ENCODE peak calls at places on chromosomes 2 and 18, in seven cellular contexts. J, K, M, C, V, O and E are unnamed samples. For H3K4me1, the result is how much of the 10 kb centered on the place peaks cover.

GRCh38 chr2:182020319-182021055 is 34.8 kb downstream of the PPP1R1C start:
- DNase-seq in V (no peak), M (peak), O (no peak), C (no peak), J (no peak), K (no peak), E (no peak)

GRCh38 chr2:60998628-60999545 is 18.6 kb upstream of the PEX13 start:
- DNase-seq in M (peak), V (no peak), J (no peak), O (peak), K (no peak), C (no peak), E (no peak)

GRCh38 chr2:48589170-48589767 is 28.4 kb upstream of the GTF2A1L start:
- DNase-seq in O (no peak), C (no peak), V (no peak), J (peak), M (peak), K (no peak), E (peak)

GRCh38 chr18:32488078-32488477 is 17.4 kb upstream of the GAREM1 start:
- DNase-seq in K (no peak), M (no peak), J (no peak), V (no peak), C (no peak), O (no peak), E (no peak)

GRCh38 chr2:3651686-3652516 is 6.1 kb upstream of the ALLC start:
- DNase-seq in V (no peak), C (peak), J (no peak), M (peak), O (peak), K (peak), E (no peak)

GRCh38 chr18:55038162-55038561 is 78.9 kb upstream of the CCDC68 start:
- DNase-seq in O (no peak), V (no peak), C (no peak), K (no peak), J (no peak), M (no peak), E (no peak)

GRCh38 chr2:96538487-96539214 is 2.1 kb downstream of the ARID5A start:
- DNase-seq in K (peak), V (peak), J (no peak), M (no peak), O (peak), C (peak), E (peak)

GRCh38 chr18:5237083-5237722 is 40.1 kb upstream of the AKAIN1 start:
- DNase-seq in M (no peak), O (no peak), V (no peak), C (no peak), K (no peak), J (no peak), E (no peak)

GRCh38 chr2:3770724-3771415 is 67.5 kb downstream of the DCDC2C start:
- DNase-seq in V (no peak), J (no peak), M (no peak), K (no peak), O (no peak), C (no peak), E (no peak)

GRCh38 chr18:44805176-44805575 is 124.5 kb downstream of the SETBP1 start:
- DNase-seq in M (no peak), J (no peak), V (no peak), C (no peak), O (no peak), K (no peak), E (no peak)

GRCh38 chr2:68463287-68463877 is 3.7 kb downstream of the FBXO48 start:
- DNase-seq in O (peak), V (no peak), M (peak), C (no peak), J (peak), K (no peak), E (no peak)

GRCh38 chr2:213251618-213252017 is 32.6 kb upstream of the SPAG16 start:
- DNase-seq in C (no peak), O (peak), V (no peak), K (no peak), M (peak), J (peak), E (no peak)

GRCh38 chr2:187642498-187642897 is 88.3 kb upstream of the TFPI start:
- DNase-seq in V (no peak), C (no peak), K (no peak), M (no peak), J (no peak), O (no peak), E (no peak)

GRCh38 chr2:16481342-16481741 is 184.3 kb downstream of the CYRIA start:
- DNase-seq in J (no peak), O (no peak), C (no peak), K (no peak), M (no peak), V (no peak), E (no peak)

GRCh38 chr2:153872311-153873061 is 764 bp downstream of the GALNT13 start:
- DNase-seq in M (no peak), J (no peak), K (no peak), C (no peak), V (peak), O (no peak), E (no peak)

GRCh38 chr2:62570861-62571698 is 65.1 kb upstream of the TMEM17 start:
- DNase-seq in C (no peak), V (no peak), K (no peak), M (no peak), O (no peak), J (no peak), E (peak)

GRCh38 chr2:26752636-26753035 is 11.4 kb upstream of the SLC35F6 start:
- DNase-seq in O (no peak), V (no peak), C (no peak), M (no peak), K (no peak), J (no peak), E (no peak)

GRCh38 chr18:79882522-79883241 is 68.8 kb downstream of the SLC66A2 start:
- DNase-seq in C (no peak), M (no peak), V (peak), J (no peak), O (no peak), K (no peak), E (no peak)

GRCh38 chr2:109736177-109736827 is 57.8 kb upstream of the RGPD5 start:
- DNase-seq in J (peak), K (no peak), V (no peak), O (no peak), C (no peak), M (peak), E (peak)

GRCh38 chr2:10360460-10361219 is 57.9 kb downstream of the HPCAL1 start:
- DNase-seq in J (no peak), K (no peak), M (no peak), C (no peak), V (no peak), O (no peak), E (no peak)

GRCh38 chr2:108288534-108289106 is at the start of gene SULT1C2:
- DNase-seq in K (no peak), M (no peak), J (peak), V (no peak), O (no peak), C (no peak), E (no peak)

GRCh38 chr18:47756364-47757016 is 174.0 kb downstream of the SMAD2 start:
- DNase-seq in C (no peak), K (peak), O (peak), J (peak), M (peak), V (no peak), E (peak)

GRCh38 chr2:104703669-104704068 is 150.2 kb upstream of the POU3F3 start:
- DNase-seq in V (no peak), M (no peak), K (no peak), O (no peak), C (no peak), J (no peak), E (no peak)

GRCh38 chr2:19282305-19282704 is 76.1 kb downstream of the OSR1 start:
- DNase-seq in K (no peak), O (no peak), C (no peak), V (no peak), M (no peak), J (no peak), E (no peak)

GRCh38 chr18:3305354-3305762 is 43.4 kb downstream of the MYL12B start:
- DNase-seq in M (no peak), K (no peak), C (no peak), O (no peak), J (no peak), V (no peak), E (no peak)

GRCh38 chr2:129806985-129807384 is 172.5 kb upstream of the RAB6C start:
- DNase-seq in K (no peak), M (peak), V (no peak), J (no peak), C (no peak), O (no peak), E (no peak)

GRCh38 chr2:86193901-86194567 is 1.2 kb downstream of the IMMT start:
- DNase-seq in M (peak), V (no peak), C (no peak), J (no peak), K (no peak), O (no peak), E (no peak)

GRCh38 chr2:241680827-241681599 is 5.6 kb downstream of the DTYMK start:
- DNase-seq in M (no peak), J (no peak), O (no peak), K (no peak), C (no peak), V (no peak), E (no peak)

GRCh38 chr2:241774419-241775222 is 2.0 kb upstream of the GAL3ST2 start:
- DNase-seq in O (no peak), K (no peak), C (no peak), M (no peak), V (peak), J (peak), E (peak)

GRCh38 chr18:58064406-58064998 is 20.5 kb downstream of the NEDD4L start:
- DNase-seq in C (no peak), K (no peak), J (no peak), V (no peak), M (no peak), O (no peak), E (no peak)

GRCh38 chr2:74261204-74261864 is 62.9 kb downstream of the MTHFD2 start:
- DNase-seq in J (peak), O (no peak), C (no peak), V (no peak), K (no peak), M (no peak), E (peak)

GRCh38 chr2:128502638-128503246 is 184.1 kb upstream of the HS6ST1 start:
- DNase-seq in C (no peak), K (peak), O (no peak), J (no peak), M (no peak), V (peak), E (no peak)

DNA sequence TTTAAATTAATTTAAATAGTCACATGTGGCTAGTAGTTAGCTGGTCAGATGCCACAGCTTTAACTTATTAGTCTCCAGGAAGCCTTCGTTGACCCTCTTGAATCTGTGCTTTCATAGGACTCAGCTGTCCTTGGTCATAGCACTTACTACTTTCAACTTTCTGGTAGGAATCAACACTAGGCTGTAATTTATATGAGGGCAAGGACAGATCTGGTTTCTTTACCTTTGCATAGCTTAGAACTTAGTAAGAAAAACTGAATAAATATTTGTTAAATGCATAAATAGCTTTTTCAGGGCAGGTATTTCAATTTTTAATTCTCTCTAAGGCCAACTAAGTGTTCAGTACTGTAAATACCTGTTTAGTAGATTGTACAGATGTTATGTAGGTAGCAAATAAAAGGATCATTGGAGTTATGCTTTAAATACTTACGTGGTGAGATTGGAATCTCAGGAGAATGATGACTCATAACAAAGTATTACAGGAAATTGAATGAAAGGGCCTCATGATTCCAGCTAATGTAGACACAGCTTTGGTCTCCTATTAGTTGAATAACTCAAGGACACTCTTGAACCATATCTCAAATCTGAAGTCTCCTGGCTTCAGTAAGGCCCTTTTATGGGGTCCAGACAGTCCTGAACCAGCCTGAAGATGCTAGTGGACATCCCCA is 2.6 kb downstream of the CLIP4 start:
- DNase-seq in O (no peak), V (no peak), C (no peak), J (peak), M (no peak), K (no peak), E (no peak)
- H3K27ac ChIP-seq in O (no peak), V (no peak), C (no peak), J (peak), M (no peak), K (no peak), E (no peak)

GRCh38 chr2:235856151-235856819 is 311.9 kb downstream of the GBX2 start:
- DNase-seq in V (no peak), C (no peak), J (no peak), M (no peak), K (no peak), O (no peak), E (no peak)
- H3K4me1 ChIP-seq in V (under half), C (under half), J (under half), M (under half), K (under half), O (under half), E (under half)

GRCh38 chr2:240467149-240467642 is 31.7 kb downstream of the GPC1 start:
- DNase-seq in K (no peak), J (no peak), M (no peak), V (no peak), C (no peak), O (no peak), E (no peak)
- H3K27ac ChIP-seq in K (no peak), J (no peak), M (no peak), V (no peak), C (no peak), O (no peak), E (no peak)

GRCh38 chr2:190862591-190862991 is 18.0 kb upstream of the GLS start:
- DNase-seq in V (no peak), M (peak), O (no peak), C (no peak), J (no peak), K (no peak), E (no peak)
- H3K4me1 ChIP-seq in V (under half), M (under half), O (under half), C (under half), J (under half), K (under half), E (under half)

GRCh38 chr2:169462896-169463695 is 16.2 kb upstream of the BBS5 start:
- DNase-seq in M (no peak), O (no peak), K (no peak), V (no peak), C (no peak), J (no peak), E (no peak)
- H3K27ac ChIP-seq in M (no peak), O (no peak), K (no peak), V (no peak), C (no peak), J (no peak), E (no peak)

GRCh38 chr2:227310756-227311110 is 14.3 kb upstream of the MFF start:
- DNase-seq in J (peak), M (no peak), K (no peak), V (no peak), O (no peak), C (no peak), E (no peak)
- H3K4me1 ChIP-seq in J (under half), M (under half), K (under half), V (under half), O (under half), C (under half), E (under half)

DNA sequence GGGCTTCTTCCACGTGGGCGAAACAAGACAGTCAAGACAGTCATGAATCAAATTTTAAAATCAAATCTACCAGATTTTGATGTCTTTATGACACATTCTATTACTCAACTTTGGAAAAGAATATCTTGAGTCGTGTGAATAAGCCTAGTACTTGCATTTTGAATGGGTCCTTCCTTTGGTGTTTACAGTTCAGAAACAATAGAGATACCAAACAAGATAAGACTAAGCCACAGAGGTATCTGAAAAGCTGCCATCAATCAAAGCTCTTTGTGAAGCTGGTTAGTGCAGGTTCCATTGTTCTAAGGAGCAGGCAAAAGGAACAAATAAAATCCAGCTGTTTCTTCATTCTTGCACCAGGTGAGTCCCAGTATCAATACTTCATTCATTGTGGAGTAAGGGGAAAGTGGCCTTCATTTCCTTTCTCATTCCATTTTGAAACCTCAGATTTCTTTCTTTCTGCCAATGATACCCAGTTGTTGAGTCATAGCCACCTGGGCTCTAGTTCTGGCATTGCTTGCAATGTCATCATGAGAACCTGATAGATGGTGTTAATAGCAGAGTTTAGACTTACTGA is 151.7 kb upstream of the L3MBTL4 start:
- DNase-seq in K (no peak), M (no peak), C (no peak), V (no peak), O (no peak), J (no peak), E (no peak)
- H3K27ac ChIP-seq in K (no peak), M (no peak), C (no peak), V (no peak), O (no peak), J (no peak), E (no peak)

GRCh38 chr2:42192642-42193566 is 23.8 kb downstream of the EML4 start:
- DNase-seq in M (no peak), O (no peak), J (no peak), V (no peak), K (no peak), C (no peak), E (no peak)
- H3K4me1 ChIP-seq in M (under half), O (half or more), J (under half), V (under half), K (under half), C (under half), E (half or more)